ENCODE peak calls at places on chromosomes 7 and 10, in ten cellular contexts. F is non-pigmented ciliary epithelial cell; Q is LNCaP clone FGC; U is CD4-positive, alpha-beta T cell; W is stimulated activated CD4-positive, alpha-beta T cell treated with anti-CD3 and anti-CD28 coated beads, TNF-alpha, amount 100 ng/mL, for 1 hour; D is fibroblast of the aortic adventitia; Z is H54; E is AG04449; C is HuH-7.5; H is stimulated activated CD8-positive, alpha-beta memory T cell treated with anti-CD3 and anti-CD28 coated beads, Interleukin-15, amount 100 ng/mL, for 24 hours. V is an unnamed sample.

GRCh38 chr10:73207883-73208282 is 39.2 kb downstream of the DNAJC9 start:
- DNase-seq in C (no peak), F (no peak), D (peak), U (no peak), Q (no peak), H (no peak), Z (no peak), W (no peak), E (no peak), V (no peak)

GRCh38 chr10:29961351-29961750 is 98.0 kb downstream of the JCAD start:
- DNase-seq in C (no peak), D (no peak), E (no peak), Q (no peak), W (no peak), Z (no peak), H (no peak), U (no peak), F (no peak), V (no peak)

GRCh38 chr7:40372031-40372430 is 237.2 kb downstream of the SUGCT start:
- DNase-seq in F (no peak), Z (no peak), E (no peak), H (no peak), D (no peak), U (no peak), W (no peak), C (no peak), Q (no peak), V (peak)

GRCh38 chr10:17290226-17290625 is 62.2 kb downstream of the VIM start:
- DNase-seq in Q (peak), U (no peak), E (no peak), F (no peak), W (no peak), D (peak), C (no peak), Z (no peak), H (no peak), V (peak)

GRCh38 chr10:86110156-86110786 is 256.3 kb downstream of the GRID1 start:
- DNase-seq in C (no peak), D (no peak), Q (no peak), F (no peak), E (no peak), W (no peak), Z (no peak), H (no peak), U (no peak), V (no peak)

GRCh38 chr10:5482016-5482415 is 17.4 kb downstream of the CALML5 start:
- DNase-seq in Z (no peak), U (no peak), C (no peak), D (no peak), E (no peak), H (no peak), W (no peak), F (no peak), Q (no peak), V (no peak)

GRCh38 chr10:71323407-71323806 is 4.3 kb downstream of the SLC29A3 start:
- DNase-seq in W (no peak), H (no peak), Q (peak), F (no peak), Z (peak), D (peak), E (no peak), U (no peak), C (no peak), V (peak)

GRCh38 chr7:148110097-148110868 is 480.3 kb upstream of the C7orf33 start:
- DNase-seq in C (no peak), D (no peak), Z (no peak), W (no peak), F (no peak), Q (peak), E (no peak), H (no peak), U (no peak), V (no peak)

GRCh38 chr7:191105-192034 is 1.0 kb upstream of the FAM20C start:
- DNase-seq in D (peak), C (peak), Q (no peak), W (no peak), U (no peak), H (no peak), F (peak), E (peak), Z (peak), V (peak)

GRCh38 chr7:128827248-128827958 is 2.8 kb upstream of the FLNC start:
- DNase-seq in W (no peak), F (no peak), U (no peak), D (peak), C (no peak), E (peak), H (no peak), Z (peak), Q (no peak), V (peak)

GRCh38 chr10:15344876-15345285 is 26.2 kb downstream of the FAM171A1 start:
- DNase-seq in F (peak), C (peak), Q (no peak), Z (no peak), H (no peak), W (no peak), E (no peak), U (no peak), D (peak), V (peak)

GRCh38 chr7:120021085-120021484 is 251.9 kb upstream of the KCND2 start:
- DNase-seq in H (no peak), Q (no peak), Z (no peak), F (no peak), E (no peak), W (no peak), D (peak), U (no peak), C (no peak), V (peak)

GRCh38 chr7:20299647-20300312 is 30.9 kb upstream of the ITGB8 start:
- DNase-seq in W (no peak), F (no peak), E (no peak), U (no peak), Z (no peak), Q (no peak), H (no peak), D (peak), C (no peak), V (no peak)

GRCh38 chr7:519974-520458 is 370 bp upstream of the PDGFA start:
- DNase-seq in D (peak), W (no peak), Q (no peak), C (peak), U (no peak), H (no peak), F (no peak), Z (peak), E (no peak), V (peak)

GRCh38 chr7:128053991-128054390 is 22.8 kb upstream of the LRRC4 start:
- DNase-seq in Z (no peak), H (no peak), D (no peak), W (no peak), U (no peak), F (no peak), Q (no peak), C (no peak), E (no peak), V (no peak)

GRCh38 chr10:22681783-22682183 is 32.6 kb downstream of the PIP4K2A start:
- DNase-seq in H (no peak), C (no peak), W (no peak), E (no peak), Z (peak), Q (peak), F (no peak), D (peak), U (peak), V (peak)

GRCh38 chr10:113058175-113058961 is 108.3 kb downstream of the TCF7L2 start:
- DNase-seq in F (no peak), C (no peak), U (no peak), W (no peak), E (peak), Z (no peak), D (peak), H (no peak), Q (no peak), V (peak)

V was measured in epithelial cell of esophagus.